ENCODE peak calls at places on chromosomes 7 and 10, in six cellular contexts. D is heart left ventricle, H is HT1080, I is progenitor cell of endocrine pancreas, X is naive B cell, T is stomach. W is an unnamed sample.

GRCh38 chr10:133379152-133379800 is at the start of gene PAOX:
- DNase-seq in T (peak), I (peak), D (peak), H (no peak), X (peak), W (peak)

GRCh38 chr10:16843252-16843870 is 26.1 kb upstream of the RSU1 start:
- DNase-seq in X (peak), T (no peak), H (peak), D (no peak), I (no peak), W (no peak)

GRCh38 chr7:22433710-22434460 is 66.1 kb downstream of the STEAP1B start:
- DNase-seq in I (no peak), D (peak), X (no peak), T (no peak), H (peak), W (peak)

GRCh38 chr7:149877890-149878522 is 4.2 kb downstream of the ATP6V0E2 start:
- DNase-seq in X (no peak), I (no peak), H (no peak), T (no peak), D (no peak), W (no peak)

GRCh38 chr7:133290041-133290440 is 37.2 kb downstream of the EXOC4 start:
- DNase-seq in I (no peak), H (peak), T (no peak), D (no peak), X (no peak), W (no peak)

GRCh38 chr7:47666164-47666862 is 84.4 kb upstream of the TNS3 start:
- DNase-seq in D (no peak), X (no peak), T (no peak), I (no peak), H (no peak), W (no peak)

GRCh38 chr7:127833641-127834040 is 181.6 kb downstream of the SND1 start:
- DNase-seq in X (no peak), T (no peak), D (no peak), I (no peak), H (no peak), W (no peak)

GRCh38 chr10:77821036-77821435 is 105.5 kb downstream of the DLG5 start:
- DNase-seq in X (no peak), H (no peak), I (no peak), T (no peak), D (no peak), W (no peak)

GRCh38 chr7:13800694-13801448 is 188.6 kb downstream of the ETV1 start:
- DNase-seq in T (peak), X (no peak), D (no peak), I (no peak), H (peak), W (no peak)

W was measured in heart right ventricle.